ENCODE peak calls at places on chromosomes 7 and 10, in eight cellular contexts. One of them, this sample, is unnamed.

GRCh38 chr7:16727736-16728135 is 25.8 kb upstream of the TSPAN13 start:
- DNase-seq in stimulated activated CD4-positive, alpha-beta T cell treated with anti-CD3 and anti-CD28 coated beads, Interleukin-2, amount 100 ng/mL, for 48 hours: no peak
- DNase-seq in Daoy: no peak
- DNase-seq in left ventricle myocardium inferior: no peak
- DNase-seq in midbrain: no peak
- DNase-seq in LNCaP clone FGC: no peak
- DNase-seq in T-helper 2 cell: no peak
- DNase-seq in SW 1271: no peak
- DNase-seq in this sample: no peak

GRCh38 chr10:77251297-77252013 is 386.2 kb downstream of the KCNMA1 start:
- DNase-seq in SW 1271: no peak
- DNase-seq in midbrain: no peak
- DNase-seq in Daoy: peak
- DNase-seq in stimulated activated CD4-positive, alpha-beta T cell treated with anti-CD3 and anti-CD28 coated beads, Interleukin-2, amount 100 ng/mL, for 48 hours: no peak
- DNase-seq in left ventricle myocardium inferior: no peak
- DNase-seq in LNCaP clone FGC: peak
- DNase-seq in T-helper 2 cell: peak
- DNase-seq in this sample: no peak

GRCh38 chr10:48452879-48453412 is 146.5 kb downstream of the MAPK8 start:
- DNase-seq in T-helper 2 cell: no peak
- DNase-seq in stimulated activated CD4-positive, alpha-beta T cell treated with anti-CD3 and anti-CD28 coated beads, Interleukin-2, amount 100 ng/mL, for 48 hours: no peak
- DNase-seq in left ventricle myocardium inferior: no peak
- DNase-seq in Daoy: no peak
- DNase-seq in midbrain: no peak
- DNase-seq in SW 1271: no peak
- DNase-seq in LNCaP clone FGC: no peak
- DNase-seq in this sample: no peak

GRCh38 chr7:537911-538634 is 18.4 kb upstream of the PDGFA start:
- DNase-seq in midbrain: no peak
- DNase-seq in Daoy: peak
- DNase-seq in T-helper 2 cell: no peak
- DNase-seq in left ventricle myocardium inferior: peak
- DNase-seq in stimulated activated CD4-positive, alpha-beta T cell treated with anti-CD3 and anti-CD28 coated beads, Interleukin-2, amount 100 ng/mL, for 48 hours: no peak
- DNase-seq in SW 1271: peak
- DNase-seq in LNCaP clone FGC: no peak
- DNase-seq in this sample: no peak

GRCh38 chr10:50621981-50622496 is 1.7 kb downstream of the SGMS1 start:
- DNase-seq in left ventricle myocardium inferior: peak
- DNase-seq in stimulated activated CD4-positive, alpha-beta T cell treated with anti-CD3 and anti-CD28 coated beads, Interleukin-2, amount 100 ng/mL, for 48 hours: no peak
- DNase-seq in Daoy: peak
- DNase-seq in SW 1271: peak
- DNase-seq in T-helper 2 cell: peak
- DNase-seq in midbrain: peak
- DNase-seq in LNCaP clone FGC: peak
- DNase-seq in this sample: peak

GRCh38 chr10:13563481-13564445 is 23.0 kb upstream of the PRPF18 start:
- DNase-seq in SW 1271: no peak
- DNase-seq in T-helper 2 cell: no peak
- DNase-seq in stimulated activated CD4-positive, alpha-beta T cell treated with anti-CD3 and anti-CD28 coated beads, Interleukin-2, amount 100 ng/mL, for 48 hours: no peak
- DNase-seq in LNCaP clone FGC: no peak
- DNase-seq in midbrain: no peak
- DNase-seq in Daoy: no peak
- DNase-seq in left ventricle myocardium inferior: no peak
- DNase-seq in this sample: no peak

GRCh38 chr7:112501958-112502503 is 21.2 kb downstream of the LSMEM1 start:
- DNase-seq in stimulated activated CD4-positive, alpha-beta T cell treated with anti-CD3 and anti-CD28 coated beads, Interleukin-2, amount 100 ng/mL, for 48 hours: no peak
- DNase-seq in Daoy: no peak
- DNase-seq in SW 1271: no peak
- DNase-seq in midbrain: no peak
- DNase-seq in left ventricle myocardium inferior: no peak
- DNase-seq in LNCaP clone FGC: no peak
- DNase-seq in T-helper 2 cell: no peak
- DNase-seq in this sample: no peak

GRCh38 chr7:70744414-70744942 is 387.5 kb upstream of the GALNT17 start:
- DNase-seq in LNCaP clone FGC: no peak
- DNase-seq in stimulated activated CD4-positive, alpha-beta T cell treated with anti-CD3 and anti-CD28 coated beads, Interleukin-2, amount 100 ng/mL, for 48 hours: no peak
- DNase-seq in SW 1271: no peak
- DNase-seq in Daoy: no peak
- DNase-seq in left ventricle myocardium inferior: no peak
- DNase-seq in T-helper 2 cell: no peak
- DNase-seq in midbrain: no peak
- DNase-seq in this sample: no peak

GRCh38 chr10:85741626-85742300 is 624.8 kb downstream of the GRID1 start:
- DNase-seq in SW 1271: no peak
- DNase-seq in Daoy: no peak
- DNase-seq in left ventricle myocardium inferior: no peak
- DNase-seq in stimulated activated CD4-positive, alpha-beta T cell treated with anti-CD3 and anti-CD28 coated beads, Interleukin-2, amount 100 ng/mL, for 48 hours: no peak
- DNase-seq in midbrain: no peak
- DNase-seq in T-helper 2 cell: no peak
- DNase-seq in LNCaP clone FGC: no peak
- DNase-seq in this sample: no peak

GRCh38 chr7:138564365-138564764 is 104.3 kb downstream of the TRIM24 start:
- DNase-seq in Daoy: peak
- DNase-seq in stimulated activated CD4-positive, alpha-beta T cell treated with anti-CD3 and anti-CD28 coated beads, Interleukin-2, amount 100 ng/mL, for 48 hours: no peak
- DNase-seq in midbrain: no peak
- DNase-seq in T-helper 2 cell: no peak
- DNase-seq in LNCaP clone FGC: peak
- DNase-seq in left ventricle myocardium inferior: no peak
- DNase-seq in SW 1271: no peak
- DNase-seq in this sample: no peak

GRCh38 chr10:89262331-89263020 is 10.9 kb upstream of the LIPA start:
- DNase-seq in SW 1271: no peak
- DNase-seq in midbrain: no peak
- DNase-seq in LNCaP clone FGC: no peak
- DNase-seq in left ventricle myocardium inferior: no peak
- DNase-seq in T-helper 2 cell: no peak
- DNase-seq in Daoy: no peak
- DNase-seq in stimulated activated CD4-positive, alpha-beta T cell treated with anti-CD3 and anti-CD28 coated beads, Interleukin-2, amount 100 ng/mL, for 48 hours: no peak
- DNase-seq in this sample: no peak

GRCh38 chr7:30142710-30143109 is 7.9 kb downstream of the MTURN start:
- DNase-seq in midbrain: no peak
- DNase-seq in Daoy: peak
- DNase-seq in stimulated activated CD4-positive, alpha-beta T cell treated with anti-CD3 and anti-CD28 coated beads, Interleukin-2, amount 100 ng/mL, for 48 hours: no peak
- DNase-seq in left ventricle myocardium inferior: no peak
- DNase-seq in LNCaP clone FGC: no peak
- DNase-seq in T-helper 2 cell: no peak
- DNase-seq in SW 1271: no peak
- DNase-seq in this sample: no peak

GRCh38 chr10:101062231-101063161 is 707 bp downstream of the KAZALD1 start:
- DNase-seq in SW 1271: no peak
- DNase-seq in midbrain: no peak
- DNase-seq in T-helper 2 cell: peak
- DNase-seq in Daoy: no peak
- DNase-seq in stimulated activated CD4-positive, alpha-beta T cell treated with anti-CD3 and anti-CD28 coated beads, Interleukin-2, amount 100 ng/mL, for 48 hours: peak
- DNase-seq in LNCaP clone FGC: no peak
- DNase-seq in left ventricle myocardium inferior: peak
- DNase-seq in this sample: peak

GRCh38 chr10:3067045-3067858 is at the start of gene PFKP:
- DNase-seq in Daoy: peak
- DNase-seq in left ventricle myocardium inferior: peak
- DNase-seq in LNCaP clone FGC: no peak
- DNase-seq in stimulated activated CD4-positive, alpha-beta T cell treated with anti-CD3 and anti-CD28 coated beads, Interleukin-2, amount 100 ng/mL, for 48 hours: peak
- DNase-seq in midbrain: peak
- DNase-seq in T-helper 2 cell: peak
- DNase-seq in SW 1271: no peak
- DNase-seq in this sample: peak